ENCODE peak calls at places on chromosomes 5 and 9, in seven cellular contexts. F, B, P, Q, D, N and Z are unnamed samples.

GRCh38 chr9:118281787-118282186 is 577.6 kb downstream of the TLR4 start:
- DNase-seq in F (no peak), B (no peak), P (no peak), Q (no peak), D (no peak), N (no peak), Z (no peak)

GRCh38 chr9:107755267-107755666 is 265.7 kb upstream of the KLF4 start:
- DNase-seq in F (peak), B (peak), P (no peak), Q (no peak), D (no peak), N (no peak), Z (no peak)

GRCh38 chr9:36207546-36208012 is 16.9 kb downstream of the CLTA start:
- DNase-seq in F (peak), B (peak), P (no peak), Q (no peak), D (no peak), N (no peak), Z (no peak)

GRCh38 chr5:170749911-170750431 is 33.6 kb upstream of the GABRP start:
- DNase-seq in F (no peak), B (no peak), P (no peak), Q (no peak), D (no peak), N (no peak), Z (no peak)

GRCh38 chr5:154370119-154370518 is 75.7 kb upstream of the SAP30L start:
- DNase-seq in F (peak), B (peak), P (no peak), Q (no peak), D (no peak), N (no peak), Z (no peak)

GRCh38 chr5:73917433-73917832 is 291.4 kb downstream of the ARHGEF28 start:
- DNase-seq in F (peak), B (no peak), P (no peak), Q (no peak), D (no peak), N (no peak), Z (peak)

GRCh38 chr5:95439801-95440493 is 48.8 kb downstream of the FAM81B start:
- DNase-seq in F (no peak), B (no peak), P (no peak), Q (no peak), D (no peak), N (no peak), Z (no peak)

GRCh38 chr9:113541019-113541900 is 77.7 kb downstream of the RGS3 start:
- DNase-seq in F (peak), B (peak), P (peak), Q (peak), D (peak), N (no peak), Z (peak)

GRCh38 chr5:132853790-132854189 is 12.5 kb downstream of the GDF9 start:
- DNase-seq in F (no peak), B (peak), P (no peak), Q (no peak), D (no peak), N (no peak), Z (no peak)

GRCh38 chr9:131270171-131271015 is 5.9 kb downstream of the FAM78A start:
- DNase-seq in F (no peak), B (no peak), P (no peak), Q (peak), D (no peak), N (peak), Z (peak)

GRCh38 chr5:180202939-180203573 is 6.0 kb downstream of the RASGEF1C start:
- DNase-seq in F (no peak), B (no peak), P (no peak), Q (no peak), D (no peak), N (peak), Z (no peak)

GRCh38 chr5:61625682-61626620 is 293.9 kb downstream of the ZSWIM6 start:
- DNase-seq in F (peak), B (peak), P (peak), Q (peak), D (no peak), N (peak), Z (peak)

GRCh38 chr5:8844847-8845246 is 701.0 kb downstream of the SEMA5A start:
- DNase-seq in F (no peak), B (peak), P (no peak), Q (no peak), D (no peak), N (no peak), Z (no peak)

GRCh38 chr9:5514608-5515260 is 4.4 kb downstream of the PDCD1LG2 start:
- DNase-seq in F (peak), B (no peak), P (no peak), Q (no peak), D (no peak), N (no peak), Z (no peak)

GRCh38 chr9:107789001-107789710 is 299.6 kb upstream of the KLF4 start:
- DNase-seq in F (no peak), B (no peak), P (no peak), Q (no peak), D (no peak), N (no peak), Z (no peak)

GRCh38 chr5:146851133-146851532 is 27.4 kb downstream of the PPP2R2B start:
- DNase-seq in F (no peak), B (no peak), P (no peak), Q (no peak), D (no peak), N (no peak), Z (no peak)

GRCh38 chr5:154849791-154850201 is 607 bp downstream of the FAXDC2 start:
- DNase-seq in F (peak), B (peak), P (no peak), Q (no peak), D (no peak), N (no peak), Z (no peak)

GRCh38 chr9:134058716-134059115 is 9.1 kb downstream of the BRD3 start:
- DNase-seq in F (peak), B (peak), P (no peak), Q (peak), D (no peak), N (peak), Z (no peak)

GRCh38 chr5:159814810-159815585 is 101.3 kb upstream of the ADRA1B start:
- DNase-seq in F (no peak), B (peak), P (no peak), Q (no peak), D (no peak), N (no peak), Z (no peak)

GRCh38 chr5:171913987-171914273 is 92.5 kb downstream of the FBXW11 start:
- DNase-seq in F (peak), B (peak), P (no peak), Q (no peak), D (no peak), N (no peak), Z (no peak)

GRCh38 chr5:219492-219891 is 1.4 kb downstream of the SDHA start:
- DNase-seq in F (peak), B (peak), P (no peak), Q (no peak), D (no peak), N (no peak), Z (no peak)

GRCh38 chr9:107954303-107954702 is 464.7 kb upstream of the KLF4 start:
- DNase-seq in F (no peak), B (no peak), P (no peak), Q (no peak), D (no peak), N (no peak), Z (no peak)

GRCh38 chr9:84701801-84702200 is 32.3 kb downstream of the NTRK2 start:
- DNase-seq in F (no peak), B (no peak), P (no peak), Q (no peak), D (no peak), N (no peak), Z (no peak)

GRCh38 chr5:139402561-139403158 is 1.2 kb downstream of the SPATA24 start:
- DNase-seq in F (no peak), B (peak), P (no peak), Q (no peak), D (no peak), N (no peak), Z (no peak)

GRCh38 chr5:83464261-83464660 is 7.3 kb upstream of the VCAN start:
- DNase-seq in F (no peak), B (no peak), P (no peak), Q (no peak), D (no peak), N (no peak), Z (no peak)

GRCh38 chr9:125513634-125514413 is 193.2 kb downstream of the MAPKAP1 start:
- DNase-seq in F (peak), B (peak), P (no peak), Q (peak), D (no peak), N (peak), Z (no peak)

GRCh38 chr9:126805546-126806262 is 864 bp downstream of the ZBTB43 start:
- DNase-seq in F (peak), B (peak), P (peak), Q (no peak), D (peak), N (peak), Z (no peak)

GRCh38 chr5:80195837-80196400 is 59.9 kb downstream of the SERINC5 start:
- DNase-seq in F (no peak), B (peak), P (no peak), Q (no peak), D (no peak), N (no peak), Z (no peak)